ENCODE peak calls at places on chromosome 21, in five cellular contexts. H is AG04449; W is psoas muscle; V is naive thymus-derived CD4-positive, alpha-beta T cell; R is cardiac fibroblast. Q is an unnamed sample.

GRCh38 chr21:41993744-41994143 is 16.4 kb downstream of the ZBTB21 start:
- DNase-seq in H (peak; percentile 61), W (no peak), V (no peak), R (peak; percentile 74), Q (peak; percentile 84)

GRCh38 chr21:27154451-27155129 is 187.7 kb upstream of the ADAMTS5 start:
- DNase-seq in H (no peak), W (no peak), V (no peak), R (peak; percentile 77), Q (peak; percentile 19)

GRCh38 chr21:17539323-17539722 is 26.5 kb downstream of the CXADR start:
- DNase-seq in H (no peak), W (no peak), V (no peak), R (no peak), Q (no peak)

GRCh38 chr21:28136687-28137086 is 856.0 kb downstream of the LTN1 start:
- DNase-seq in H (no peak), W (no peak), V (no peak), R (no peak), Q (no peak)

GRCh38 chr21:30831194-30831765 is 1.7 kb upstream of the KRTAP7-1 start:
- DNase-seq in H (no peak), W (no peak), V (peak; percentile 24), R (peak; percentile 2), Q (no peak)

GRCh38 chr21:41227357-41228005 is 59.5 kb downstream of the BACE2 start:
- DNase-seq in H (no peak), W (no peak), V (no peak), R (no peak), Q (no peak)

GRCh38 chr21:31948681-31949080 is 75.9 kb downstream of the HUNK start:
- DNase-seq in H (no peak), W (no peak), V (no peak), R (no peak), Q (no peak)

GRCh38 chr21:31352841-31353240 is 8.8 kb upstream of the TIAM1 start:
- DNase-seq in H (no peak), W (no peak), V (no peak), R (no peak), Q (no peak)

GRCh38 chr21:26818911-26819310 is 26.3 kb downstream of the ADAMTS1 start:
- DNase-seq in H (no peak), W (no peak), V (no peak), R (no peak), Q (no peak)

GRCh38 chr21:20013851-20014250 is 984.4 kb upstream of the NCAM2 start:
- DNase-seq in H (no peak), W (no peak), V (no peak), R (no peak), Q (no peak)

GRCh38 chr21:35377505-35378090 is 328.5 kb upstream of the RUNX1 start:
- DNase-seq in H (no peak), W (no peak), V (no peak), R (no peak), Q (no peak)

GRCh38 chr21:21101911-21102310 is 103.7 kb downstream of the NCAM2 start:
- DNase-seq in H (peak; percentile 29), W (no peak), V (no peak), R (peak; percentile 60), Q (peak; percentile 23)

GRCh38 chr21:34962586-34963222 is 86.4 kb downstream of the RUNX1 start:
- DNase-seq in H (no peak), W (no peak), V (no peak), R (no peak), Q (no peak)

GRCh38 chr21:29843818-29844217 is 96.0 kb downstream of the GRIK1 start:
- DNase-seq in H (no peak), W (no peak), V (no peak), R (no peak), Q (no peak)

GRCh38 chr21:30207252-30207579 is 8.7 kb downstream of the CLDN8 start:
- DNase-seq in H (no peak), W (no peak), V (no peak), R (no peak), Q (no peak)

GRCh38 chr21:41369105-41369914 is 7.5 kb downstream of the MX2 start:
- DNase-seq in H (no peak), W (peak; percentile 75), V (peak; percentile 39), R (peak; percentile 19), Q (no peak)

GRCh38 chr21:42193131-42193671 is 25.7 kb upstream of the ABCG1 start:
- DNase-seq in H (no peak), W (no peak), V (peak; percentile 46), R (no peak), Q (no peak)

GRCh38 chr21:35222021-35222420 is 172.9 kb upstream of the RUNX1 start:
- DNase-seq in H (no peak), W (no peak), V (peak; percentile 25), R (no peak), Q (no peak)

GRCh38 chr21:31732891-31733520 is 1.1 kb upstream of the SCAF4 start:
- DNase-seq in H (no peak), W (no peak), V (no peak), R (peak; percentile 26), Q (no peak)

GRCh38 chr21:44800103-44800502 is 1.5 kb downstream of the UBE2G2 start:
- DNase-seq in H (no peak), W (no peak), V (no peak), R (peak; percentile 69), Q (peak; percentile 23)
- H3K4me3 ChIP-seq in H (peak overlapping the region; percentile 93), W (peak overlapping the region; percentile 86), V (no peak overlapping the region), R (peak overlapping the region; percentile 90), Q (peak overlapping the region; percentile 78)

DNA sequence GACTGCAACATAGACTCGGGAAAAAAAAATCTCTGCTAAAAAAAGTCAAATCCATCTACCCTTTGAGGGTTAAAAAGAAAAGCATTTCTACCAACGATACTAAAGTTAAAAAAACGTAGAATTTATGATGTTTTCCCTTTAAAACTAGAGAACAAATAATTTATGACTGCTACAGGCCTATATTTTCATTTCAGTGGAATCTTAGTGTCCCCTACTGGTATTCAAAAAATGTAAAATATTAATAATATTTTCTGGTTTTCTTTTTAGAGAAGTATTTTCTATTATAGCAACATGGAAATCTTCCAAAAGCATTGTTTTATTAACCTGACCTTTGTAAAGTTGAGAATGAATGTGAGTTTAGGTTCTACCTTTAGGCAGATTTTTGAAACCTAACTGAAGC is 1582.2 kb downstream of the MRPL39 start:
- DNase-seq in H (no peak), W (no peak), V (no peak), R (no peak), Q (no peak)
- H3K4me3 ChIP-seq in H (no peak overlapping the region), W (no peak overlapping the region), V (no peak overlapping the region), R (no peak overlapping the region), Q (no peak overlapping the region)

DNA sequence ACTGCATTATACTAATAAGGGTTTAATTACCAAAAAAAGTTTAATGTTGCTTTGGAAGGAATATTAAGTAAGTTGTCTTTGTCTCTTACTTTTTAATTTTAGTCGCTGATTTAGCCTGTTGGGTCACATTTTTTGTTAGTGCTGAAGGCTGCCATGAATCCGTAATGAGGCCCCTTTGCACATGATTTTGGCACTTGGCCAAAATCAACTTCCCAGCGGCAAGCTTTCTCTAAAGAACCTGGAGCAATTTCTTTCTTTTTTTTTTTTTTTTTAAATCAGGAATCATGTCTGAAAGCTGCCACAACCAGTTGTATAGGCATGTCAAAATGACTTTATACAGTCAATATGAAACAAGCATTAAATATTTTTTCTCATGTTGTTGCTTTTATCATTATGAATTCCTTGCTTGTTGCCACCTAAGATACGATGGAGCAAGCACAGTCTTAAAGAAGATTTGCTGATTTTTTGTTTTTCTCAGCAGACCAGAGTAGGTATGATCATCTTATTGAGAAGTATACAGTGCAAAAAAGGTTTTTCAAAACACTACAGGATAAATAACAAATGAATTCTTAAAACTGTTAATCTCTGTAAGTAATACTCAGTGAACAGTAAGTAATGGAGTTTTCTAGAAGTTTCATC is 690.4 kb downstream of the USP25 start:
- DNase-seq in H (no peak), W (peak; percentile 61), V (no peak), R (peak; percentile 89), Q (no peak)
- H3K4me3 ChIP-seq in H (no peak overlapping the region), W (peak overlapping the region; percentile 71), V (no peak overlapping the region), R (peak overlapping the region; percentile 52), Q (peak overlapping the region; percentile 43)

DNA sequence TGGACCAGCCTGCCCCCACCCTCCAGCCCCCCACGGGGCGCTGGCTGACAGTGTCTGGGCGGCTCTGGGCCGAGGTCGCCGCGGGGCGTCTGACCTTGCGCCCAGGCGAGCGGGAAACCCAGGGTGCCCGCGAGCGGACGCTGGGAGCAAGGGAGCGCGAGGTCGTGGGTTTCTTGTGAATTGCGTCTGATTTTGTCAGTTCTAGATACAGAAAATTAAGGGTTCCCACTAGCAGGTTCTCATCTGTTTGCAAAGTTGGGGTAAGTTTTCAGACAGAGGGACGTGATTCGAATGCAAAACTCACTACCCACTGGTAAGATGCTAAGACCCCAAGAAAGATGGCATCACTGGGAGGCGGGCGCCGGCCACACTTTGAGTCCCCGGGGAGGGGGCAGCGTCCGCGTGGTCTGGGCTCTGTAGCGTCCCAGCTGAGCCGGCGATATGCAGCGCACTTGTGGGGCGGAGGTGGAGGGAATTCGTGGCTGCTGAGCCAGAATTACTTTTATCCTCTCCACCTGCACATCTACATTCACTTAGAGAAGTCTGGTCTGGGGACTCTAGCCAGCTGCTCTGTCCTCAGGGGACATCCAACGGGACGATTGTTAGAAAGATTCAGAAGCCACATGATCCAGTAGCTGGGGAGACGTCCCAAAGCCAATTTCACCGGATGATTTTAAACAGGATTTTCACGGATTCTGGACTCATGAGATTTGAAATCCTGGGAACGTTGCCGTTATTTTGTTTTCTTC is 1.0 kb downstream of the JAM2 start:
- DNase-seq in H (no peak), W (peak; percentile 65), V (no peak), R (no peak), Q (no peak)
- H3K4me3 ChIP-seq in H (peak overlapping the region; percentile 64), W (peak overlapping the region; percentile 71), V (peak overlapping the region; percentile 68), R (peak overlapping the region; percentile 49), Q (peak overlapping the region; percentile 72)

GRCh38 chr21:45410865-45411809 is 6.2 kb downstream of the COL18A1 start:
- DNase-seq in H (no peak), W (peak; percentile 53), V (no peak), R (peak; percentile 60), Q (no peak)
- H3K4me3 ChIP-seq in H (no peak overlapping the region), W (no peak overlapping the region), V (no peak overlapping the region), R (no peak overlapping the region), Q (no peak overlapping the region)

DNA sequence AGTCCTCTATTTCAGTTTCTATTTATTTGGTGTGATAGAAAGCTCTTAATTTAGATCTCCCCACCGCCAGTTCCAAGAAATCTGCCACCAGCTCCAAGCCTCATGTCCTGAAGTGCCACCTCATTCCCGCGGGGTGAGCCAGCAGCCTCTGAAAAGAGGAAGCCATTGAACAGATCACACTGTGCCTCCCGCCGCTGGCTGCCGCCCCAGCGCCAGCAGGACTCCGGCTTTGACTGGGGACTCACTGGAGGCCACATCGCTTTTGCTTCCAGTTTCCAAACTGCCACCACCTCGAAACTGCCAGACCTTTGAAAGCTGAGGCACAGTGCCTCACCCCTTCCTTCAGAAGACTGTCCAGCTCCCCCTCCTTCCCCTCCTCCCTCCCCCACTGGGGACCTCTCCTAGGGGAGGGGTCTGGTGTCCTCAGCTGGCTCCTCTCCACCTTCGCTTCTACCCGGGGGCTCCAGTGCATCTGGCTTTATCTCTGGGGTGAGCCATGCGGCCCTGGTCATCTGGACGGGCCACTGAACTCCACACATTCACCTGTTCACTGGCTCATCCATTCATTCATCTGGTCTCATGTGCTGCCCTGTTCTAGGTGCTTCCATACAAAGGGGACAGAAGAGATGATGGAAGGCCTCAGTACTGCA is 59.0 kb downstream of the VPS26C start:
- DNase-seq in H (no peak), W (peak; percentile 92), V (no peak), R (no peak), Q (no peak)
- H3K4me3 ChIP-seq in H (no peak overlapping the region), W (peak overlapping the region; percentile 58), V (no peak overlapping the region), R (no peak overlapping the region), Q (no peak overlapping the region)